ENCODE peak calls at places on chromosomes 1 and 21, in eight cellular contexts. One of them, this sample, is unnamed.

GRCh38 chr1:182802006-182802798 is 12.6 kb downstream of the NPL start:
- DNase-seq in MV-4-11: no peak
- DNase-seq in myocyte: no peak
- DNase-seq in AG09319: no peak
- DNase-seq in NCI-H1417: peak
- DNase-seq in WTC11: no peak
- DNase-seq in ovary: no peak
- DNase-seq in GM23338: no peak
- DNase-seq in this sample: no peak

GRCh38 chr1:198935371-198935921 is 296.6 kb downstream of the PTPRC start:
- DNase-seq in MV-4-11: peak
- DNase-seq in myocyte: peak
- DNase-seq in AG09319: peak
- DNase-seq in NCI-H1417: peak
- DNase-seq in WTC11: no peak
- DNase-seq in ovary: peak
- DNase-seq in GM23338: peak
- DNase-seq in this sample: peak

GRCh38 chr1:201573030-201573429 is 34.1 kb downstream of the NAV1 start:
- DNase-seq in MV-4-11: no peak
- DNase-seq in myocyte: no peak
- DNase-seq in AG09319: no peak
- DNase-seq in NCI-H1417: no peak
- DNase-seq in WTC11: no peak
- DNase-seq in ovary: no peak
- DNase-seq in GM23338: no peak
- DNase-seq in this sample: no peak

GRCh38 chr1:40637617-40638016 is 27.9 kb downstream of the RIMS3 start:
- DNase-seq in MV-4-11: no peak
- DNase-seq in myocyte: no peak
- DNase-seq in AG09319: no peak
- DNase-seq in NCI-H1417: no peak
- DNase-seq in WTC11: no peak
- DNase-seq in ovary: no peak
- DNase-seq in GM23338: no peak
- DNase-seq in this sample: no peak

GRCh38 chr1:26932536-26932935 is 11.0 kb downstream of the NUDC start:
- DNase-seq in MV-4-11: peak
- DNase-seq in myocyte: no peak
- DNase-seq in AG09319: no peak
- DNase-seq in NCI-H1417: no peak
- DNase-seq in WTC11: no peak
- DNase-seq in ovary: no peak
- DNase-seq in GM23338: no peak
- DNase-seq in this sample: no peak

GRCh38 chr21:45078877-45079281 is 4.5 kb downstream of the ADARB1 start:
- DNase-seq in MV-4-11: peak
- DNase-seq in myocyte: peak
- DNase-seq in AG09319: no peak
- DNase-seq in NCI-H1417: no peak
- DNase-seq in WTC11: no peak
- DNase-seq in ovary: no peak
- DNase-seq in GM23338: no peak
- DNase-seq in this sample: peak

GRCh38 chr1:101073836-101074235 is 48.3 kb upstream of the DPH5 start:
- DNase-seq in MV-4-11: no peak
- DNase-seq in myocyte: peak
- DNase-seq in AG09319: no peak
- DNase-seq in NCI-H1417: peak
- DNase-seq in WTC11: no peak
- DNase-seq in ovary: no peak
- DNase-seq in GM23338: no peak
- DNase-seq in this sample: no peak

GRCh38 chr1:234533034-234533571 is 54.1 kb upstream of the TARBP1 start:
- DNase-seq in MV-4-11: no peak
- DNase-seq in myocyte: peak
- DNase-seq in AG09319: peak
- DNase-seq in NCI-H1417: no peak
- DNase-seq in WTC11: no peak
- DNase-seq in ovary: peak
- DNase-seq in GM23338: no peak
- DNase-seq in this sample: no peak

GRCh38 chr1:15430787-15431570 is 7.3 kb upstream of the CTRC start:
- DNase-seq in MV-4-11: peak
- DNase-seq in myocyte: peak
- DNase-seq in AG09319: no peak
- DNase-seq in NCI-H1417: peak
- DNase-seq in WTC11: peak
- DNase-seq in ovary: peak
- DNase-seq in GM23338: peak
- DNase-seq in this sample: peak

GRCh38 chr1:229204863-229205777 is 65.8 kb upstream of the RAB4A start:
- DNase-seq in MV-4-11: no peak
- DNase-seq in myocyte: no peak
- DNase-seq in AG09319: peak
- DNase-seq in NCI-H1417: no peak
- DNase-seq in WTC11: no peak
- DNase-seq in ovary: peak
- DNase-seq in GM23338: no peak
- DNase-seq in this sample: no peak

GRCh38 chr1:110425611-110426152 is 18.2 kb upstream of the LAMTOR5 start:
- DNase-seq in MV-4-11: no peak
- DNase-seq in myocyte: peak
- DNase-seq in AG09319: no peak
- DNase-seq in NCI-H1417: no peak
- DNase-seq in WTC11: no peak
- DNase-seq in ovary: peak
- DNase-seq in GM23338: no peak
- DNase-seq in this sample: no peak